ENCODE peak calls at places on chromosomes 4 and X, in nine cellular contexts. One of them, this sample, is unnamed.

GRCh38 chr4:92387459-92388069 is 83.8 kb downstream of the GRID2 start:
- DNase-seq in pancreas: peak; percentile 14
- DNase-seq in body of pancreas: peak; percentile 13
- DNase-seq in ascending aorta: no peak
- DNase-seq in AG04450: peak; percentile 8
- DNase-seq in endodermal cell: no peak
- DNase-seq in lower lobe of right lung: no peak
- DNase-seq in HepG2: peak; percentile 30
- DNase-seq in H9: no peak
- DNase-seq in this sample: no peak

GRCh38 chr4:40388248-40388647 is 53.1 kb downstream of the CHRNA9 start:
- DNase-seq in AG04450: no peak
- DNase-seq in endodermal cell: peak; percentile 68
- DNase-seq in H9: peak; percentile 46
- DNase-seq in HepG2: no peak
- DNase-seq in lower lobe of right lung: no peak
- DNase-seq in pancreas: no peak
- DNase-seq in body of pancreas: no peak
- DNase-seq in ascending aorta: no peak
- DNase-seq in this sample: no peak

GRCh38 chr4:186957952-186958555 is 234.4 kb upstream of the FAT1 start:
- DNase-seq in endodermal cell: no peak
- DNase-seq in H9: no peak
- DNase-seq in lower lobe of right lung: no peak
- DNase-seq in pancreas: no peak
- DNase-seq in ascending aorta: no peak
- DNase-seq in body of pancreas: no peak
- DNase-seq in AG04450: no peak
- DNase-seq in HepG2: no peak
- DNase-seq in this sample: no peak

GRCh38 chr4:60737858-60738257 is 462.3 kb upstream of the ADGRL3 start:
- DNase-seq in ascending aorta: no peak
- DNase-seq in lower lobe of right lung: no peak
- DNase-seq in AG04450: peak; percentile 11
- DNase-seq in body of pancreas: no peak
- DNase-seq in pancreas: no peak
- DNase-seq in HepG2: no peak
- DNase-seq in endodermal cell: no peak
- DNase-seq in H9: no peak
- DNase-seq in this sample: no peak

GRCh38 chr4:169420291-169420690 is 149.5 kb upstream of the SH3RF1 start:
- DNase-seq in pancreas: no peak
- DNase-seq in endodermal cell: no peak
- DNase-seq in lower lobe of right lung: no peak
- DNase-seq in H9: no peak
- DNase-seq in ascending aorta: no peak
- DNase-seq in HepG2: no peak
- DNase-seq in body of pancreas: no peak
- DNase-seq in AG04450: no peak
- DNase-seq in this sample: no peak

GRCh38 chrX:74383611-74384010 is 37.7 kb upstream of the SLC16A2 start:
- DNase-seq in lower lobe of right lung: no peak
- DNase-seq in H9: peak; percentile 57
- DNase-seq in body of pancreas: peak; percentile 20
- DNase-seq in HepG2: peak; percentile 13
- DNase-seq in endodermal cell: peak; percentile 72
- DNase-seq in pancreas: peak; percentile 16
- DNase-seq in ascending aorta: no peak
- DNase-seq in AG04450: no peak
- DNase-seq in this sample: peak; percentile 8

GRCh38 chr4:150283689-150284088 is 205.4 kb downstream of the DCLK2 start:
- DNase-seq in ascending aorta: no peak
- DNase-seq in HepG2: no peak
- DNase-seq in H9: no peak
- DNase-seq in lower lobe of right lung: no peak
- DNase-seq in pancreas: no peak
- DNase-seq in body of pancreas: no peak
- DNase-seq in AG04450: peak; percentile 85
- DNase-seq in endodermal cell: no peak
- DNase-seq in this sample: no peak

GRCh38 chrX:8731579-8732395 is at the start of gene ANOS1:
- DNase-seq in endodermal cell: peak; percentile 91
- DNase-seq in body of pancreas: peak; percentile 17
- DNase-seq in AG04450: no peak
- DNase-seq in pancreas: peak; percentile 27
- DNase-seq in ascending aorta: peak; percentile 69
- DNase-seq in H9: peak; percentile 80
- DNase-seq in lower lobe of right lung: peak; percentile 81
- DNase-seq in HepG2: no peak
- DNase-seq in this sample: peak; percentile 7

GRCh38 chrX:38482183-38482582 is 79.2 kb upstream of the TSPAN7 start:
- DNase-seq in body of pancreas: no peak
- DNase-seq in pancreas: no peak
- DNase-seq in AG04450: no peak
- DNase-seq in lower lobe of right lung: no peak
- DNase-seq in HepG2: no peak
- DNase-seq in H9: no peak
- DNase-seq in ascending aorta: no peak
- DNase-seq in endodermal cell: no peak
- DNase-seq in this sample: no peak

GRCh38 chr4:60365176-60365575 is 835.0 kb upstream of the ADGRL3 start:
- DNase-seq in lower lobe of right lung: no peak
- DNase-seq in endodermal cell: no peak
- DNase-seq in H9: no peak
- DNase-seq in HepG2: no peak
- DNase-seq in pancreas: no peak
- DNase-seq in AG04450: no peak
- DNase-seq in ascending aorta: no peak
- DNase-seq in body of pancreas: no peak
- DNase-seq in this sample: no peak

GRCh38 chrX:97743014-97743413 is 859.3 kb downstream of the RPA4 start:
- DNase-seq in AG04450: no peak
- DNase-seq in HepG2: no peak
- DNase-seq in H9: no peak
- DNase-seq in pancreas: no peak
- DNase-seq in body of pancreas: no peak
- DNase-seq in endodermal cell: peak; percentile 55
- DNase-seq in ascending aorta: no peak
- DNase-seq in lower lobe of right lung: no peak
- DNase-seq in this sample: peak; percentile 26

GRCh38 chr4:124121511-124121934 is 591.0 kb downstream of the ANKRD50 start:
- DNase-seq in lower lobe of right lung: no peak
- DNase-seq in pancreas: no peak
- DNase-seq in ascending aorta: no peak
- DNase-seq in AG04450: no peak
- DNase-seq in body of pancreas: no peak
- DNase-seq in HepG2: peak; percentile 11
- DNase-seq in H9: no peak
- DNase-seq in endodermal cell: no peak
- DNase-seq in this sample: no peak

GRCh38 chrX:133681897-133682296 is 266.6 kb upstream of the GPC4 start:
- DNase-seq in pancreas: no peak
- DNase-seq in body of pancreas: no peak
- DNase-seq in endodermal cell: no peak
- DNase-seq in lower lobe of right lung: no peak
- DNase-seq in HepG2: no peak
- DNase-seq in AG04450: no peak
- DNase-seq in H9: no peak
- DNase-seq in ascending aorta: no peak
- DNase-seq in this sample: no peak

DNA sequence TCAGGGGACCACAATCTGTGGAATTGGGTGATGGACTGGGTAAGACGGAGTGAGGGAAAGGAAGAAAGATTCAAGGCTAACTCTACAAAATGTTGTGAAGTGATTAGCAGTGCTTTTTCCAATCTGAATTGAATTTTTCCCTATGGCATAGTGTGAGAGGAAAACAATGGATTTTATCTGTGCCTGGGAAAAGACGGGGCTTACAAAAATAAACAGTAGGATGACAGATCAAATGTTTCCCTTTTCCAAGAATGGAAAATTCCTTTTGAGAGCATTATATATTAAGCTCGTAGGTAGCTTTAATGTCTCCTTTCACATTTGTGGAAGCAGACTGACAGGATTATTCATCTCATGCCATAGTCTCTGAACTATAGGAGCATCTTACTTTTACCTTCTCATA is 27.8 kb downstream of the ATP11C start:
- DNase-seq in lower lobe of right lung: no peak
- DNase-seq in H9: no peak
- DNase-seq in pancreas: no peak
- DNase-seq in endodermal cell: no peak
- DNase-seq in ascending aorta: no peak
- DNase-seq in HepG2: no peak
- DNase-seq in AG04450: no peak
- DNase-seq in body of pancreas: no peak
- DNase-seq in this sample: no peak
- H3K27me3 ChIP-seq in lower lobe of right lung: no peaks in the 10 kb centered on the region
- H3K27me3 ChIP-seq in H9: no peaks in the 10 kb centered on the region
- H3K27me3 ChIP-seq in pancreas: no peaks in the 10 kb centered on the region
- H3K27me3 ChIP-seq in endodermal cell: no peaks in the 10 kb centered on the region
- H3K27me3 ChIP-seq in ascending aorta: no peaks in the 10 kb centered on the region
- H3K27me3 ChIP-seq in HepG2: no peaks in the 10 kb centered on the region
- H3K27me3 ChIP-seq in AG04450: no peaks in the 10 kb centered on the region
- H3K27me3 ChIP-seq in body of pancreas: no peaks in the 10 kb centered on the region
- H3K27me3 ChIP-seq in this sample: no peaks in the 10 kb centered on the region

DNA sequence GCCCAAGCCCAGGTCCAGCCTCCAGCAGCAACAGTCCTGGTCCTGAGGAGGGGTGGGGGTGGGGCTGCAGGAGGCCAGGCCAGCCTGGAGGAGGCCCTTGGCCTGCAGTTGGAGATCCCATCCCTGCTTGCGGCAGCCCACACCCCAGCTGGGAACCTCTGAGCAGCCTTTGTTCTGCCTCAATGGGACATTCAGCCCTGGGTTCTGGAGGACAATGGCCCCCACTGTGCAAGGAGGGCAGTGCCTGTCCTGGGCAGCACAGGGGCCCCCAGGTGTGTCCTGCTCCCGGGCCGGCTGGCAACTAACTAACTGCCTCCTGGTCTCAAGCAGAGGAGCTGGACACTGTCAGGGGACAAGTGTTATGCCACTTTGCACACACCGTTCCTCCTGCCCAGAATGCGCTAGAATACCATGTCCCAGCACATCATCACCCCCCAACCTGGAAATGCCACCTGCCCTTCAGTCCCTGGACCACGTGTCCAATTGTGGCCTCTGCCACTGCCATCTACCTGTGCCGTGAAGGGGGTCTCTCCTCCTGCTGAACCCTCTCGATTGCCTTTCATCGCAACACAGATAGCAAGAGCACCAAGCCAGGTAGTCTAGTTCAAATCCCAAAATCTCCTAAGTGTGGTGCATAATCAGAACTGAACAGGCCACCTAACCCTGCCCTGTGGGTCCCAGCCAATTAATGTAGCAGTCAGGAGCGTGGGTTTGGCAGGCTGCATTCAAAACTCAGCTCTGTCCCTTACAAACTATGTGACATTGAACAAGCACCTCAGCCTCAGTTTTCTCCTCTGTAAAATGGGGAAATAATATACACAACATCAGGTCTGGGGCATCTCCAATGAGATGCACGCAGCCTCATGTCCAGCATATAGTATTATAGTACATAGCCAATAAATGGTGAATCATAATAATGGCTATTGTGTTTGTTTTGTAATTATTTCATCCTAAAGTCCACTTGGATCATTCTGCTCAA is 8.8 kb downstream of the PPP2R2C start:
- DNase-seq in body of pancreas: no peak
- DNase-seq in endodermal cell: peak; percentile 67
- DNase-seq in H9: peak; percentile 42
- DNase-seq in AG04450: no peak
- DNase-seq in pancreas: no peak
- DNase-seq in ascending aorta: peak; percentile 59
- DNase-seq in HepG2: no peak
- DNase-seq in lower lobe of right lung: no peak
- DNase-seq in this sample: no peak
- H3K27me3 ChIP-seq in body of pancreas: no peaks in the 10 kb centered on the region
- H3K27me3 ChIP-seq in endodermal cell: peaks cover 2% of the 10 kb centered on the region
- H3K27me3 ChIP-seq in H9: no peaks in the 10 kb centered on the region
- H3K27me3 ChIP-seq in AG04450: peaks cover 15% of the 10 kb centered on the region
- H3K27me3 ChIP-seq in pancreas: peaks cover 7% of the 10 kb centered on the region
- H3K27me3 ChIP-seq in ascending aorta: peaks cover 5% of the 10 kb centered on the region
- H3K27me3 ChIP-seq in HepG2: peaks cover 1% of the 10 kb centered on the region
- H3K27me3 ChIP-seq in lower lobe of right lung: peaks cover 29% of the 10 kb centered on the region
- H3K27me3 ChIP-seq in this sample: no peaks in the 10 kb centered on the region

DNA sequence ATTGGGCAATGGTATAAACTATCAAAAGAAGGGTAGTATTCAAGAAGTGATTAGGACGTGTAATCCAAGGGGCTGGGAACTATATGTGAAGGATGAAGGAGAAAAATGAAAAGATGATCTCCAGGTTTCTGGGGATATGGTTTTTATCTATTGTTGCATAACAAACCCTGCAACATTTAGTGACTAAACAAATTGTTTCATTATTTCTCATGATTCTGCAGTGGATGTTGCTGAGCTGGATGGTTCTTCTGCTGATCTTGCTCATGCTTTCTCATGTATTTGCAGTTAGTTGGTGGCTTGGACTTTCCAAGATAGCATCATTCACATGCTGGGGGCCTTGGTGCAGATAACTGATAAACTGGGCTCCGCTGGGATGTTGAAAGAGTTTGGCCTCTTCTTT is 29.1 kb downstream of the PHOX2B start:
- DNase-seq in endodermal cell: no peak
- DNase-seq in ascending aorta: no peak
- DNase-seq in pancreas: no peak
- DNase-seq in body of pancreas: no peak
- DNase-seq in HepG2: no peak
- DNase-seq in lower lobe of right lung: no peak
- DNase-seq in H9: no peak
- DNase-seq in AG04450: no peak
- DNase-seq in this sample: no peak
- H3K27me3 ChIP-seq in endodermal cell: peaks cover 72% of the 10 kb centered on the region
- H3K27me3 ChIP-seq in ascending aorta: no peaks in the 10 kb centered on the region
- H3K27me3 ChIP-seq in pancreas: no peaks in the 10 kb centered on the region
- H3K27me3 ChIP-seq in body of pancreas: no peaks in the 10 kb centered on the region
- H3K27me3 ChIP-seq in HepG2: no peaks in the 10 kb centered on the region
- H3K27me3 ChIP-seq in lower lobe of right lung: peaks cover 8% of the 10 kb centered on the region
- H3K27me3 ChIP-seq in H9: peaks cover 3% of the 10 kb centered on the region
- H3K27me3 ChIP-seq in AG04450: no peaks in the 10 kb centered on the region
- H3K27me3 ChIP-seq in this sample: no peaks in the 10 kb centered on the region

DNA sequence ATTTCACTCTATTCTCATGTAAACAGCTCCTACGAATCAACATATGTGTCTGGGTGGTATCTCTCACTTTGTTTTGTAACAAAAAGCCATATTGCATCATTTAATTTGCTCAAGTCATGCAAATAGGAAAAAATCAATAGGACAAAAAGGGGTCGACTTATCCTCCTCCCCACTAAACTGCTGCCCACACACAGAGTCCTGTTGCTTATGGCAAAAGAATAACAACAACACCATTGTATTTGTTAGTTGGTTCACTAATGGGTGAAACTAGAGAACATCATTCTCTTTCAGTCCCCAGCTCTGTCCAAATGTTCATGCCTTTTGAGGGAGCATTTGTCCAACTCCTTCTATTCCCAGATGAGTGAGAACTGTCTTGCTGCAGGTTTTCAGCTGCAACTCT is 2.1 kb downstream of the HHIP start:
- DNase-seq in AG04450: no peak
- DNase-seq in lower lobe of right lung: no peak
- DNase-seq in ascending aorta: no peak
- DNase-seq in pancreas: no peak
- DNase-seq in endodermal cell: no peak
- DNase-seq in H9: no peak
- DNase-seq in HepG2: no peak
- DNase-seq in body of pancreas: no peak
- DNase-seq in this sample: no peak
- H3K27me3 ChIP-seq in AG04450: no peaks in the 10 kb centered on the region
- H3K27me3 ChIP-seq in lower lobe of right lung: peaks cover 44% of the 10 kb centered on the region
- H3K27me3 ChIP-seq in ascending aorta: no peaks in the 10 kb centered on the region
- H3K27me3 ChIP-seq in pancreas: no peaks in the 10 kb centered on the region
- H3K27me3 ChIP-seq in endodermal cell: peaks cover 62% of the 10 kb centered on the region
- H3K27me3 ChIP-seq in H9: peaks cover 42% of the 10 kb centered on the region
- H3K27me3 ChIP-seq in HepG2: peaks cover 1% of the 10 kb centered on the region
- H3K27me3 ChIP-seq in body of pancreas: peaks cover 7% of the 10 kb centered on the region
- H3K27me3 ChIP-seq in this sample: peaks cover 41% of the 10 kb centered on the region

GRCh38 chr4:8877780-8878040 is 6.1 kb upstream of the HMX1 start:
- DNase-seq in pancreas: no peak
- DNase-seq in body of pancreas: no peak
- DNase-seq in ascending aorta: no peak
- DNase-seq in H9: no peak
- DNase-seq in endodermal cell: no peak
- DNase-seq in HepG2: no peak
- DNase-seq in lower lobe of right lung: no peak
- DNase-seq in AG04450: no peak
- DNase-seq in this sample: no peak
- H3K27me3 ChIP-seq in pancreas: peaks cover 25% of the 10 kb centered on the region
- H3K27me3 ChIP-seq in body of pancreas: peaks cover 12% of the 10 kb centered on the region
- H3K27me3 ChIP-seq in ascending aorta: peaks cover 14% of the 10 kb centered on the region
- H3K27me3 ChIP-seq in H9: peaks cover 78% of the 10 kb centered on the region
- H3K27me3 ChIP-seq in endodermal cell: peaks cover 98% of the 10 kb centered on the region
- H3K27me3 ChIP-seq in HepG2: peaks cover 10% of the 10 kb centered on the region
- H3K27me3 ChIP-seq in lower lobe of right lung: peaks cover 74% of the 10 kb centered on the region
- H3K27me3 ChIP-seq in AG04450: peaks cover 39% of the 10 kb centered on the region
- H3K27me3 ChIP-seq in this sample: no peaks in the 10 kb centered on the region

This sample was measured in BE2C.